ENCODE peak calls at places on chromosomes 13 and 19, in four cellular contexts. One of them, this sample, is unnamed.

GRCh38 chr19:11054628-11055027 is 34.6 kb upstream of the LDLR start:
- DNase-seq in activated T-helper 2 cell treated with anti-CD3 and anti-CD28 coated beads, Interferon-gamma antibody, Interleukin-2, Interleukin-4, amounts not matched to agents 10 μg/mL and 5 μg/mL and 100 μg/mL, durations not matched to agents 14 hours and 24 hours and 36 hours: no peak
- DNase-seq in activated CD4-positive, CD25-positive, alpha-beta regulatory T cell: no peak
- DNase-seq in WTC11: no peak
- DNase-seq in this sample: no peak

GRCh38 chr19:7176792-7177191 is 107.3 kb downstream of the ZNF557 start:
- DNase-seq in WTC11: no peak
- DNase-seq in activated CD4-positive, CD25-positive, alpha-beta regulatory T cell: no peak
- DNase-seq in activated T-helper 2 cell treated with anti-CD3 and anti-CD28 coated beads, Interferon-gamma antibody, Interleukin-2, Interleukin-4, amounts not matched to agents 10 μg/mL and 5 μg/mL and 100 μg/mL, durations not matched to agents 14 hours and 24 hours and 36 hours: no peak
- DNase-seq in this sample: no peak

GRCh38 chr13:45178349-45179142 is 22.3 kb downstream of the KCTD4 start:
- DNase-seq in activated T-helper 2 cell treated with anti-CD3 and anti-CD28 coated beads, Interferon-gamma antibody, Interleukin-2, Interleukin-4, amounts not matched to agents 10 μg/mL and 5 μg/mL and 100 μg/mL, durations not matched to agents 14 hours and 24 hours and 36 hours: no peak
- DNase-seq in WTC11: no peak
- DNase-seq in activated CD4-positive, CD25-positive, alpha-beta regulatory T cell: no peak
- DNase-seq in this sample: no peak

GRCh38 chr19:48400018-48400742 is 6.7 kb downstream of the GRIN2D start:
- DNase-seq in activated CD4-positive, CD25-positive, alpha-beta regulatory T cell: no peak
- DNase-seq in WTC11: peak; percentile 90
- DNase-seq in activated T-helper 2 cell treated with anti-CD3 and anti-CD28 coated beads, Interferon-gamma antibody, Interleukin-2, Interleukin-4, amounts not matched to agents 10 μg/mL and 5 μg/mL and 100 μg/mL, durations not matched to agents 14 hours and 24 hours and 36 hours: no peak
- DNase-seq in this sample: peak; percentile 62

GRCh38 chr13:102825921-102826706 is 19.7 kb upstream of the ERCC5 start:
- DNase-seq in activated T-helper 2 cell treated with anti-CD3 and anti-CD28 coated beads, Interferon-gamma antibody, Interleukin-2, Interleukin-4, amounts not matched to agents 10 μg/mL and 5 μg/mL and 100 μg/mL, durations not matched to agents 14 hours and 24 hours and 36 hours: no peak
- DNase-seq in WTC11: no peak
- DNase-seq in activated CD4-positive, CD25-positive, alpha-beta regulatory T cell: no peak
- DNase-seq in this sample: no peak

GRCh38 chr13:78610381-78610883 is 7.1 kb upstream of the POU4F1 start:
- DNase-seq in WTC11: no peak
- DNase-seq in activated T-helper 2 cell treated with anti-CD3 and anti-CD28 coated beads, Interferon-gamma antibody, Interleukin-2, Interleukin-4, amounts not matched to agents 10 μg/mL and 5 μg/mL and 100 μg/mL, durations not matched to agents 14 hours and 24 hours and 36 hours: no peak
- DNase-seq in activated CD4-positive, CD25-positive, alpha-beta regulatory T cell: no peak
- DNase-seq in this sample: no peak

GRCh38 chr13:113907637-113908617 is 44.1 kb upstream of the GAS6 start:
- DNase-seq in WTC11: no peak
- DNase-seq in activated CD4-positive, CD25-positive, alpha-beta regulatory T cell: no peak
- DNase-seq in activated T-helper 2 cell treated with anti-CD3 and anti-CD28 coated beads, Interferon-gamma antibody, Interleukin-2, Interleukin-4, amounts not matched to agents 10 μg/mL and 5 μg/mL and 100 μg/mL, durations not matched to agents 14 hours and 24 hours and 36 hours: peak; percentile 3
- DNase-seq in this sample: peak; percentile 21

GRCh38 chr19:4575267-4575793 is 15.8 kb upstream of the SEMA6B start:
- DNase-seq in activated CD4-positive, CD25-positive, alpha-beta regulatory T cell: no peak
- DNase-seq in activated T-helper 2 cell treated with anti-CD3 and anti-CD28 coated beads, Interferon-gamma antibody, Interleukin-2, Interleukin-4, amounts not matched to agents 10 μg/mL and 5 μg/mL and 100 μg/mL, durations not matched to agents 14 hours and 24 hours and 36 hours: no peak
- DNase-seq in WTC11: peak; percentile 60
- DNase-seq in this sample: peak; percentile 48

GRCh38 chr13:76882431-76882830 is 3.8 kb downstream of the KCTD12 start:
- DNase-seq in WTC11: no peak
- DNase-seq in activated CD4-positive, CD25-positive, alpha-beta regulatory T cell: no peak
- DNase-seq in activated T-helper 2 cell treated with anti-CD3 and anti-CD28 coated beads, Interferon-gamma antibody, Interleukin-2, Interleukin-4, amounts not matched to agents 10 μg/mL and 5 μg/mL and 100 μg/mL, durations not matched to agents 14 hours and 24 hours and 36 hours: no peak
- DNase-seq in this sample: no peak

GRCh38 chr13:83980322-83980721 is 98.0 kb upstream of the SLITRK1 start:
- DNase-seq in activated CD4-positive, CD25-positive, alpha-beta regulatory T cell: no peak
- DNase-seq in WTC11: no peak
- DNase-seq in activated T-helper 2 cell treated with anti-CD3 and anti-CD28 coated beads, Interferon-gamma antibody, Interleukin-2, Interleukin-4, amounts not matched to agents 10 μg/mL and 5 μg/mL and 100 μg/mL, durations not matched to agents 14 hours and 24 hours and 36 hours: no peak
- DNase-seq in this sample: no peak

GRCh38 chr19:9835507-9835949 is 410 bp downstream of the PIN1 start:
- DNase-seq in activated T-helper 2 cell treated with anti-CD3 and anti-CD28 coated beads, Interferon-gamma antibody, Interleukin-2, Interleukin-4, amounts not matched to agents 10 μg/mL and 5 μg/mL and 100 μg/mL, durations not matched to agents 14 hours and 24 hours and 36 hours: no peak
- DNase-seq in activated CD4-positive, CD25-positive, alpha-beta regulatory T cell: no peak
- DNase-seq in WTC11: no peak
- DNase-seq in this sample: no peak

GRCh38 chr19:7718668-7719067 is 13.2 kb downstream of the CLEC4G start:
- DNase-seq in WTC11: no peak
- DNase-seq in activated T-helper 2 cell treated with anti-CD3 and anti-CD28 coated beads, Interferon-gamma antibody, Interleukin-2, Interleukin-4, amounts not matched to agents 10 μg/mL and 5 μg/mL and 100 μg/mL, durations not matched to agents 14 hours and 24 hours and 36 hours: no peak
- DNase-seq in activated CD4-positive, CD25-positive, alpha-beta regulatory T cell: no peak
- DNase-seq in this sample: no peak